ENCODE peak calls at places on chromosomes 7 and 10, in five cellular contexts. One of them, this sample, is unnamed.

GRCh38 chr10:69061305-69062161 is 26.4 kb upstream of the SRGN start:
- DNase-seq in H1: no peak
- DNase-seq in H9: no peak
- DNase-seq in neuronal stem cell: no peak
- DNase-seq in mesendoderm: no peak
- DNase-seq in this sample: peak; percentile 99

GRCh38 chr10:98916751-98917150 is 318.9 kb downstream of the HPSE2 start:
- DNase-seq in mesendoderm: peak; percentile 63
- DNase-seq in H1: no peak
- DNase-seq in neuronal stem cell: no peak
- DNase-seq in H9: no peak
- DNase-seq in this sample: peak; percentile 67

GRCh38 chr10:130435961-130436360 is 299.8 kb downstream of the GLRX3 start:
- DNase-seq in H9: no peak
- DNase-seq in neuronal stem cell: no peak
- DNase-seq in mesendoderm: no peak
- DNase-seq in H1: no peak
- DNase-seq in this sample: no peak

GRCh38 chr7:18408868-18409267 is 86.7 kb upstream of the HDAC9 start:
- DNase-seq in H1: no peak
- DNase-seq in mesendoderm: no peak
- DNase-seq in neuronal stem cell: no peak
- DNase-seq in H9: no peak
- DNase-seq in this sample: no peak

GRCh38 chr7:25669954-25670841 is 441.9 kb upstream of the NPVF start:
- DNase-seq in neuronal stem cell: no peak
- DNase-seq in mesendoderm: no peak
- DNase-seq in H1: no peak
- DNase-seq in H9: no peak
- DNase-seq in this sample: peak; percentile 51

GRCh38 chr10:27252267-27253000 is 11.8 kb upstream of the ACBD5 start:
- DNase-seq in neuronal stem cell: no peak
- DNase-seq in mesendoderm: peak; percentile 78
- DNase-seq in H1: peak; percentile 96
- DNase-seq in H9: peak; percentile 95
- DNase-seq in this sample: peak; percentile 31

GRCh38 chr7:23161502-23161901 is 20.3 kb upstream of the NUP42 start:
- DNase-seq in mesendoderm: no peak
- DNase-seq in H9: no peak
- DNase-seq in H1: no peak
- DNase-seq in neuronal stem cell: no peak
- DNase-seq in this sample: no peak

GRCh38 chr10:101559596-101560292 is 28.3 kb downstream of the POLL start:
- DNase-seq in neuronal stem cell: no peak
- DNase-seq in mesendoderm: no peak
- DNase-seq in H1: peak; percentile 41
- DNase-seq in H9: peak; percentile 22
- DNase-seq in this sample: no peak

GRCh38 chr7:111392976-111393762 is 169.1 kb downstream of the IMMP2L start:
- DNase-seq in neuronal stem cell: peak; percentile 52
- DNase-seq in mesendoderm: peak; percentile 51
- DNase-seq in H1: no peak
- DNase-seq in H9: no peak
- DNase-seq in this sample: peak; percentile 12

GRCh38 chr10:114458955-114459354 is 54.7 kb upstream of the AFAP1L2 start:
- DNase-seq in H9: peak; percentile 88
- DNase-seq in mesendoderm: peak; percentile 90
- DNase-seq in H1: peak; percentile 82
- DNase-seq in neuronal stem cell: no peak
- DNase-seq in this sample: peak; percentile 48

GRCh38 chr7:15685358-15686181 is 913 bp downstream of the MEOX2 start:
- DNase-seq in neuronal stem cell: peak; percentile 26
- DNase-seq in H9: peak; percentile 71
- DNase-seq in H1: peak; percentile 75
- DNase-seq in mesendoderm: peak; percentile 38
- DNase-seq in this sample: peak; percentile 54

GRCh38 chr7:128026551-128026950 is 4.7 kb downstream of the LRRC4 start:
- DNase-seq in H1: no peak
- DNase-seq in H9: no peak
- DNase-seq in neuronal stem cell: no peak
- DNase-seq in mesendoderm: no peak
- DNase-seq in this sample: no peak

GRCh38 chr10:78964952-78965633 is 103.7 kb upstream of the ZMIZ1 start:
- DNase-seq in neuronal stem cell: peak; percentile 69
- DNase-seq in mesendoderm: peak; percentile 97
- DNase-seq in H9: peak; percentile 96
- DNase-seq in H1: peak; percentile 78
- DNase-seq in this sample: peak; percentile 65

GRCh38 chr7:132578050-132578370 is 1.7 kb upstream of the PLXNA4 start:
- DNase-seq in H9: no peak
- DNase-seq in neuronal stem cell: no peak
- DNase-seq in H1: no peak
- DNase-seq in mesendoderm: no peak
- DNase-seq in this sample: no peak

GRCh38 chr7:2662273-2663120 is 25.5 kb upstream of the AMZ1 start:
- DNase-seq in neuronal stem cell: no peak
- DNase-seq in mesendoderm: no peak
- DNase-seq in H9: no peak
- DNase-seq in H1: no peak
- DNase-seq in this sample: no peak

GRCh38 chr7:130875265-130875741 is 141.3 kb upstream of the KLF14 start:
- DNase-seq in neuronal stem cell: peak; percentile 46
- DNase-seq in mesendoderm: peak; percentile 77
- DNase-seq in H1: peak; percentile 86
- DNase-seq in H9: peak; percentile 83
- DNase-seq in this sample: peak; percentile 48

GRCh38 chr10:45100429-45100828 is 99.7 kb downstream of the ZNF22 start:
- DNase-seq in mesendoderm: no peak
- DNase-seq in H1: no peak
- DNase-seq in neuronal stem cell: no peak
- DNase-seq in H9: no peak
- DNase-seq in this sample: no peak

GRCh38 chr10:119005377-119006043 is 24.0 kb upstream of the NANOS1 start:
- DNase-seq in mesendoderm: no peak
- DNase-seq in H9: no peak
- DNase-seq in H1: no peak
- DNase-seq in neuronal stem cell: no peak
- DNase-seq in this sample: peak; percentile 47

GRCh38 chr10:118463740-118464139 is 121.6 kb upstream of the FAM204A start:
- DNase-seq in H9: no peak
- DNase-seq in neuronal stem cell: no peak
- DNase-seq in mesendoderm: peak; percentile 52
- DNase-seq in H1: no peak
- DNase-seq in this sample: no peak

GRCh38 chr10:79221110-79222051 is 125.9 kb upstream of the PPIF start:
- DNase-seq in H9: peak; percentile 65
- DNase-seq in neuronal stem cell: no peak
- DNase-seq in mesendoderm: peak; percentile 35
- DNase-seq in H1: no peak
- DNase-seq in this sample: peak; percentile 62

GRCh38 chr10:67549390-67549789 is 146.6 kb downstream of the CTNNA3 start:
- DNase-seq in H1: no peak
- DNase-seq in H9: no peak
- DNase-seq in neuronal stem cell: no peak
- DNase-seq in mesendoderm: no peak
- DNase-seq in this sample: no peak

GRCh38 chr7:50174948-50175347 is 81.9 kb upstream of the ZPBP start:
- DNase-seq in mesendoderm: no peak
- DNase-seq in neuronal stem cell: no peak
- DNase-seq in H1: no peak
- DNase-seq in H9: no peak
- DNase-seq in this sample: no peak

GRCh38 chr7:41709621-41710020 is 6.7 kb upstream of the INHBA start:
- DNase-seq in H1: no peak
- DNase-seq in neuronal stem cell: no peak
- DNase-seq in H9: no peak
- DNase-seq in mesendoderm: no peak
- DNase-seq in this sample: peak; percentile 74

GRCh38 chr10:127243490-127244272 is 47.3 kb upstream of the INSYN2A start:
- DNase-seq in H1: peak; percentile 83
- DNase-seq in H9: peak; percentile 68
- DNase-seq in mesendoderm: peak; percentile 73
- DNase-seq in neuronal stem cell: peak; percentile 31
- DNase-seq in this sample: peak; percentile 45

GRCh38 chr7:101115215-101115614 is 11.7 kb upstream of the SERPINE1 start:
- DNase-seq in neuronal stem cell: no peak
- DNase-seq in H9: no peak
- DNase-seq in mesendoderm: no peak
- DNase-seq in H1: no peak
- DNase-seq in this sample: no peak

GRCh38 chr10:112977294-112977951 is 27.4 kb downstream of the TCF7L2 start:
- DNase-seq in H1: no peak
- DNase-seq in mesendoderm: no peak
- DNase-seq in neuronal stem cell: no peak
- DNase-seq in H9: no peak
- DNase-seq in this sample: no peak

GRCh38 chr7:134739362-134739761 is 40.1 kb upstream of the CALD1 start:
- DNase-seq in mesendoderm: no peak
- DNase-seq in neuronal stem cell: no peak
- DNase-seq in H1: no peak
- DNase-seq in H9: no peak
- DNase-seq in this sample: no peak
- H3K18ac ChIP-seq in mesendoderm: no peak overlapping the region
- H3K18ac ChIP-seq in neuronal stem cell: no peak overlapping the region
- H3K18ac ChIP-seq in H1: no peak overlapping the region
- H3K18ac ChIP-seq in H9: no peak overlapping the region
- H3K18ac ChIP-seq in this sample: no peak overlapping the region

DNA sequence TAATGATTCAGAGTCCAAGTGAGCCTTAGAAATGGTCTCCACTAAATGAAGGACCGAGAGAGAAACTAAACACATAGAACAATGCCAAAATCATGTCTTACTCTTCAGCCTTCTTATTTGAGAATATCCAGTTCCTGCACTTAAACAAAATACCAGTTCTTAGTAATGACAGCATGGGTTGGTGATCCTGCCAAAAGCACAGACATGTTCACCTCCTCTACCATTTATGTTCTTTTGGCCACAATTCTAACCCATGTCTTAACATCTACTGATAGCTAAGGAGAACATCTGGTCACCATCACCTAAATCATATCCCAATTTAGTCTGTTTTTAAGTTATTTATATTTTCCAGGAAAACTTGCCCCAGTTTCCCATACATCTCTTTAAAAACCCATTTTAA is 239.7 kb upstream of the PTN start:
- DNase-seq in H9: no peak
- DNase-seq in neuronal stem cell: no peak
- DNase-seq in H1: no peak
- DNase-seq in mesendoderm: no peak
- DNase-seq in this sample: no peak
- H3K18ac ChIP-seq in H9: no peak overlapping the region
- H3K18ac ChIP-seq in neuronal stem cell: no peak overlapping the region
- H3K18ac ChIP-seq in H1: no peak overlapping the region
- H3K18ac ChIP-seq in mesendoderm: no peak overlapping the region
- H3K18ac ChIP-seq in this sample: no peak overlapping the region

GRCh38 chr10:31146496-31147219 is 115.0 kb upstream of the ZNF438 start:
- DNase-seq in H1: no peak
- DNase-seq in neuronal stem cell: no peak
- DNase-seq in H9: no peak
- DNase-seq in mesendoderm: peak; percentile 33
- DNase-seq in this sample: peak; percentile 90
- H3K18ac ChIP-seq in H1: no peak overlapping the region
- H3K18ac ChIP-seq in neuronal stem cell: peak overlapping the region; percentile 61
- H3K18ac ChIP-seq in H9: peak overlapping the region; percentile 46
- H3K18ac ChIP-seq in mesendoderm: no peak overlapping the region
- H3K18ac ChIP-seq in this sample: peak overlapping the region; percentile 93

DNA sequence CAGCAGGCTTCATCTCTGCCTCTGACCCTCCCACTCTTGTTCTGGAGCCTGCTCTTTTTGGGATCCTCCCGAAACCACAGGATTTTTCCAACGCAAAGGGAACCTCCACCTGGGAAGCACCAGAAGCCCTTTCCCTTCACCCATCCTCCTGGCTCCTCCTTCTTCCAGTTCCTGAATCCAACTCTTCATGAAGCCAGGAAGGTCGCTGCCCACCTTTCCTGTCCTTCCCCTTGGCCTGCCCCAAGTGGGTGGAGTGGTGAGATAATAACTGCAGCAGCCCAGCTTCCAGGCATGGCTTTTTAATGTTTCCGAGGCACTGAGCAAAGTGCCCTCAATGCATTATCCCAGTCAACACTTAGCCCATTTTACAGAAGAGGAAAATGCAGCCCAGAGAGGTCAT is 70.8 kb upstream of the EEPD1 start:
- DNase-seq in mesendoderm: no peak
- DNase-seq in H1: no peak
- DNase-seq in neuronal stem cell: no peak
- DNase-seq in H9: no peak
- DNase-seq in this sample: no peak
- H3K18ac ChIP-seq in mesendoderm: no peak overlapping the region
- H3K18ac ChIP-seq in H1: no peak overlapping the region
- H3K18ac ChIP-seq in neuronal stem cell: no peak overlapping the region
- H3K18ac ChIP-seq in H9: no peak overlapping the region
- H3K18ac ChIP-seq in this sample: no peak overlapping the region

DNA sequence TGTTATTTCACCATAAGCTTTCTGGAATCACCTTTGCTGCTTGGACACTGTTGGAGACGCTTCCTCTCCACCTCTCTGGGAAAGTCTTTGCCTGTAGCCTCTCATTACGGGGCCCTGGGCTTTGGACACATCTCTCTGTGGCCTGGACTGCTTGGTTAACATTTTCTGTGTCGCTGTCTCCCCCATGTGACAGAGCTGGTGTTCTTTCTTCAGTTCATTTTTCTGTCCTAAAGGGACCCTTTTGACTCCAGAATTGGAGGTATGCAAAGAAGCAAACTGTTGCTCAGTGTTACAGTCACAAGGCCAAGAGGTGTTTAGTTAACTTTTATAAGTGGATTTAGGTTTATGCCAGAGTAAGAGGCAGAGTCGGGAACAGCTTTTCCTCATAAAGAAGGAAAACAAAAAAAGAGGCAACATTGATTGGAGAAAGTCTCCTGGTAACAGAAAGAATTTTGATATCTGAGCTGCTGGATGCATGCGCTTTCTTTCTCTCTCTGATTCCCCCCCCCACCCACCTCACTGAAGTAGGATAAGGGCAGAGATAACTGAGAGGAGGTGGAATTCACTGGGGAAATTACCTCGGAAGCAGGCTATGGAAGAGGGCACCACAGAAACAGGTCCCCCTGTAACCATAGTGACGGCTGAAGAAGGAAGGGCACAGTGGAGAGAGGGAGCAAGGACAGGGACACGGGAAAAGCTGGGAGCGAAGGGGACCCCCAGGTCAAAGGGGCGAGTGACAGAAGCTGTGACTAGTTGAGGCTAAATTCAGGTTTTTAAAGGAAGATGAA is 57.8 kb downstream of the LGI1 start:
- DNase-seq in mesendoderm: peak; percentile 57
- DNase-seq in neuronal stem cell: peak; percentile 26
- DNase-seq in H1: no peak
- DNase-seq in H9: peak; percentile 37
- DNase-seq in this sample: peak; percentile 59
- H3K18ac ChIP-seq in mesendoderm: no peak overlapping the region
- H3K18ac ChIP-seq in neuronal stem cell: no peak overlapping the region
- H3K18ac ChIP-seq in H1: no peak overlapping the region
- H3K18ac ChIP-seq in H9: no peak overlapping the region
- H3K18ac ChIP-seq in this sample: no peak overlapping the region

GRCh38 chr10:24349379-24350110 is 140.6 kb downstream of the KIAA1217 start:
- DNase-seq in H9: no peak
- DNase-seq in neuronal stem cell: no peak
- DNase-seq in mesendoderm: no peak
- DNase-seq in H1: no peak
- DNase-seq in this sample: no peak
- H3K18ac ChIP-seq in H9: no peak overlapping the region
- H3K18ac ChIP-seq in neuronal stem cell: no peak overlapping the region
- H3K18ac ChIP-seq in mesendoderm: no peak overlapping the region
- H3K18ac ChIP-seq in H1: no peak overlapping the region
- H3K18ac ChIP-seq in this sample: no peak overlapping the region